ENCODE peak calls at places on chromosome 21, in seven cellular contexts. I is astrocyte; P is mammary epithelial cell; U is GM03348; J is GM12891; X is naive thymus-derived CD4-positive, alpha-beta T cell; Z is B cell. C is an unnamed sample.

GRCh38 chr21:38733973-38734546 is 71.7 kb upstream of the ETS2 start:
- DNase-seq in Z (peak; percentile 69), P (peak; percentile 46), J (peak; percentile 37), I (peak; percentile 58), X (peak; percentile 49), U (peak; percentile 84), C (peak; percentile 80)

GRCh38 chr21:44846485-44847260 is 26.8 kb downstream of the PTTG1IP start:
- DNase-seq in I (peak; percentile 44), P (no peak), J (no peak), U (peak; percentile 68), Z (peak; percentile 46), X (peak; percentile 63), C (peak; percentile 57)

GRCh38 chr21:32554832-32555436 is 30.4 kb downstream of the TCP10L start:
- DNase-seq in U (no peak), I (no peak), P (no peak), Z (no peak), X (no peak), J (no peak), C (no peak)

GRCh38 chr21:33802458-33802857 is 113.1 kb downstream of the ATP5PO start:
- DNase-seq in P (no peak), X (no peak), Z (no peak), U (no peak), J (no peak), I (no peak), C (no peak)

GRCh38 chr21:34524671-34525601 is 12.9 kb upstream of the KCNE1 start:
- DNase-seq in U (peak; percentile 45), P (peak; percentile 73), X (no peak), J (no peak), Z (no peak), I (peak; percentile 81), C (peak; percentile 68)

GRCh38 chr21:20814090-20814489 is 184.1 kb upstream of the NCAM2 start:
- DNase-seq in J (no peak), I (no peak), U (no peak), X (no peak), P (no peak), Z (no peak), C (no peak)

GRCh38 chr21:31354122-31354521 is 10.1 kb upstream of the TIAM1 start:
- DNase-seq in J (no peak), X (no peak), P (peak; percentile 82), Z (no peak), I (no peak), U (no peak), C (no peak)

GRCh38 chr21:25496825-25497482 is 110.3 kb downstream of the MRPL39 start:
- DNase-seq in J (no peak), U (peak; percentile 56), I (peak; percentile 47), Z (no peak), X (no peak), P (no peak), C (no peak)

GRCh38 chr21:34989337-34990151 is 59.6 kb downstream of the RUNX1 start:
- DNase-seq in J (no peak), P (peak; percentile 49), X (no peak), I (peak; percentile 70), U (no peak), Z (no peak), C (no peak)

GRCh38 chr21:43304206-43304605 is 122.7 kb downstream of the SIK1 start:
- DNase-seq in X (no peak), I (no peak), P (no peak), Z (no peak), U (no peak), J (no peak), C (no peak)